ENCODE peak calls at places on chromosomes 12 and 14, in ten cellular contexts. Q, A, H, F, E, D, M, T, B and U are unnamed samples.

GRCh38 chr12:123433615-123434014 is 2.9 kb downstream of the RILPL2 start:
- DNase-seq in Q (no peak), A (no peak), H (no peak), F (no peak), E (no peak), D (no peak), M (no peak), T (no peak), B (no peak), U (no peak)

GRCh38 chr12:5716221-5716620 is 228.8 kb downstream of the ANO2 start:
- DNase-seq in Q (peak; percentile 13), A (no peak), H (no peak), F (peak; percentile 24), E (no peak), D (no peak), M (no peak), T (no peak), B (no peak), U (no peak)

GRCh38 chr12:69096669-69097364 is 142.6 kb upstream of the CPSF6 start:
- DNase-seq in Q (no peak), A (no peak), H (peak; percentile 46), F (no peak), E (no peak), D (no peak), M (no peak), T (no peak), B (no peak), U (no peak)

GRCh38 chr12:130163461-130164215 is 1.4 kb downstream of the FZD10 start:
- DNase-seq in Q (no peak), A (no peak), H (no peak), F (peak; percentile 63), E (no peak), D (no peak), M (peak; percentile 31), T (no peak), B (no peak), U (no peak)

GRCh38 chr14:29868000-29868399 is 59.6 kb downstream of the PRKD1 start:
- DNase-seq in Q (no peak), A (no peak), H (peak; percentile 20), F (no peak), E (peak; percentile 29), D (no peak), M (no peak), T (no peak), B (no peak), U (peak; percentile 18)

GRCh38 chr12:67774983-67775587 is 126.5 kb downstream of the DYRK2 start:
- DNase-seq in Q (no peak), A (no peak), H (no peak), F (no peak), E (no peak), D (no peak), M (no peak), T (no peak), B (no peak), U (no peak)

GRCh38 chr12:15601210-15601800 is 187.9 kb downstream of the EPS8 start:
- DNase-seq in Q (no peak), A (no peak), H (peak; percentile 70), F (no peak), E (no peak), D (no peak), M (no peak), T (no peak), B (no peak), U (no peak)

GRCh38 chr12:26452511-26452910 is 257.1 kb downstream of the SSPN start:
- DNase-seq in Q (no peak), A (no peak), H (no peak), F (no peak), E (no peak), D (no peak), M (no peak), T (no peak), B (no peak), U (no peak)

GRCh38 chr14:99688629-99689028 is 4.5 kb downstream of the CYP46A1 start:
- DNase-seq in Q (no peak), A (no peak), H (no peak), F (peak; percentile 27), E (no peak), D (no peak), M (no peak), T (no peak), B (no peak), U (no peak)

GRCh38 chr12:100258127-100258526 is 8.8 kb downstream of the DEPDC4 start:
- DNase-seq in Q (no peak), A (no peak), H (no peak), F (no peak), E (no peak), D (no peak), M (no peak), T (no peak), B (no peak), U (no peak)

GRCh38 chr14:86654558-86655184 is 1124.7 kb downstream of the FLRT2 start:
- DNase-seq in Q (peak; percentile 35), A (peak; percentile 45), H (peak; percentile 73), F (no peak), E (peak; percentile 67), D (peak; percentile 19), M (peak; percentile 81), T (no peak), B (peak; percentile 0), U (no peak)

GRCh38 chr12:114327765-114328164 is 78.2 kb downstream of the TBX5 start:
- DNase-seq in Q (no peak), A (no peak), H (no peak), F (no peak), E (no peak), D (no peak), M (no peak), T (no peak), B (no peak), U (no peak)

GRCh38 chr12:46627686-46628085 is 198.1 kb downstream of the SLC38A4 start:
- DNase-seq in Q (no peak), A (no peak), H (no peak), F (no peak), E (no peak), D (no peak), M (no peak), T (no peak), B (no peak), U (no peak)

GRCh38 chr14:27427796-27428195 is 830.0 kb upstream of the NOVA1 start:
- DNase-seq in Q (no peak), A (no peak), H (peak; percentile 43), F (no peak), E (no peak), D (no peak), M (no peak), T (no peak), B (no peak), U (no peak)

GRCh38 chr12:1374296-1374695 is 220.1 kb downstream of the FBXL14 start:
- DNase-seq in Q (no peak), A (no peak), H (no peak), F (no peak), E (no peak), D (peak; percentile 64), M (no peak), T (no peak), B (no peak), U (no peak)

GRCh38 chr12:116263844-116264243 is 13.6 kb downstream of the MED13L start:
- DNase-seq in Q (no peak), A (no peak), H (peak; percentile 36), F (no peak), E (no peak), D (no peak), M (peak; percentile 44), T (no peak), B (no peak), U (no peak)

GRCh38 chr14:55353686-55354467 is 57.8 kb downstream of the ATG14 start:
- DNase-seq in Q (peak; percentile 26), A (no peak), H (no peak), F (no peak), E (no peak), D (no peak), M (no peak), T (peak; percentile 70), B (no peak), U (no peak)